ENCODE peak calls at places on chromosomes 16 and 17, in seven cellular contexts. One of them, this sample, is unnamed.
A peak's percentile ranks its signal among the peaks of the same experiment; 100 is the strongest.

GRCh38 chr16:10037771-10038170 is 144.5 kb downstream of the GRIN2A start:
- DNase-seq in IMR-90: no peak
- DNase-seq in neuronal stem cell: no peak
- DNase-seq in mesendoderm: peak; percentile 34
- DNase-seq in H9: no peak
- DNase-seq in mesenchymal stem cell: peak; percentile 41
- DNase-seq in trophoblast cell: no peak
- DNase-seq in this sample: no peak

GRCh38 chr16:23333034-23333579 is 31.0 kb downstream of the SCNN1B start:
- DNase-seq in mesenchymal stem cell: no peak
- DNase-seq in H9: no peak
- DNase-seq in neuronal stem cell: no peak
- DNase-seq in IMR-90: no peak
- DNase-seq in trophoblast cell: no peak
- DNase-seq in mesendoderm: no peak
- DNase-seq in this sample: no peak

GRCh38 chr17:62882878-62883277 is 74.8 kb upstream of the MARCHF10 start:
- DNase-seq in trophoblast cell: peak; percentile 17
- DNase-seq in H9: no peak
- DNase-seq in mesendoderm: no peak
- DNase-seq in neuronal stem cell: no peak
- DNase-seq in mesenchymal stem cell: peak; percentile 33
- DNase-seq in IMR-90: peak; percentile 54
- DNase-seq in this sample: no peak

GRCh38 chr16:50299508-50300105 is 33.3 kb downstream of the ADCY7 start:
- DNase-seq in mesenchymal stem cell: no peak
- DNase-seq in trophoblast cell: no peak
- DNase-seq in neuronal stem cell: no peak
- DNase-seq in IMR-90: no peak
- DNase-seq in H9: no peak
- DNase-seq in mesendoderm: no peak
- DNase-seq in this sample: no peak

GRCh38 chr17:77995146-77995852 is 36.8 kb downstream of the TNRC6C start:
- DNase-seq in mesenchymal stem cell: no peak
- DNase-seq in mesendoderm: peak; percentile 10
- DNase-seq in IMR-90: no peak
- DNase-seq in trophoblast cell: no peak
- DNase-seq in neuronal stem cell: no peak
- DNase-seq in H9: no peak
- DNase-seq in this sample: no peak

GRCh38 chr17:39979865-39980401 is 674 bp upstream of the PSMD3 start:
- DNase-seq in H9: peak; percentile 68
- DNase-seq in mesendoderm: peak; percentile 66
- DNase-seq in IMR-90: peak; percentile 19
- DNase-seq in mesenchymal stem cell: peak; percentile 74
- DNase-seq in neuronal stem cell: no peak
- DNase-seq in trophoblast cell: no peak
- DNase-seq in this sample: no peak

GRCh38 chr17:5237541-5238016 is 2.9 kb upstream of the SCIMP start:
- DNase-seq in trophoblast cell: peak; percentile 95
- DNase-seq in neuronal stem cell: peak; percentile 37
- DNase-seq in H9: peak; percentile 90
- DNase-seq in IMR-90: peak; percentile 50
- DNase-seq in mesendoderm: peak; percentile 88
- DNase-seq in mesenchymal stem cell: peak; percentile 46
- DNase-seq in this sample: peak; percentile 46

GRCh38 chr16:15642557-15643452 is at the start of gene MARF1:
- DNase-seq in neuronal stem cell: peak; percentile 96
- DNase-seq in IMR-90: peak; percentile 90
- DNase-seq in mesenchymal stem cell: peak; percentile 95
- DNase-seq in trophoblast cell: peak; percentile 98
- DNase-seq in H9: peak; percentile 98
- DNase-seq in mesendoderm: peak; percentile 98
- DNase-seq in this sample: peak; percentile 100

GRCh38 chr16:46850619-46851555 is 19.9 kb upstream of the C16orf87 start:
- DNase-seq in H9: no peak
- DNase-seq in mesenchymal stem cell: no peak
- DNase-seq in mesendoderm: no peak
- DNase-seq in IMR-90: no peak
- DNase-seq in neuronal stem cell: no peak
- DNase-seq in trophoblast cell: no peak
- DNase-seq in this sample: no peak

GRCh38 chr16:10949424-10949970 is 5.1 kb downstream of the CLEC16A start:
- DNase-seq in H9: peak; percentile 88
- DNase-seq in neuronal stem cell: no peak
- DNase-seq in mesendoderm: peak; percentile 97
- DNase-seq in IMR-90: no peak
- DNase-seq in trophoblast cell: no peak
- DNase-seq in mesenchymal stem cell: no peak
- DNase-seq in this sample: peak; percentile 46

GRCh38 chr16:69166221-69166833 is 20.6 kb upstream of the SNTB2 start:
- DNase-seq in trophoblast cell: no peak
- DNase-seq in H9: no peak
- DNase-seq in IMR-90: peak; percentile 82
- DNase-seq in mesendoderm: no peak
- DNase-seq in neuronal stem cell: no peak
- DNase-seq in mesenchymal stem cell: no peak
- DNase-seq in this sample: no peak

GRCh38 chr16:4691666-4692412 is 1.5 kb upstream of the NUDT16L1 start:
- DNase-seq in mesenchymal stem cell: no peak
- DNase-seq in trophoblast cell: no peak
- DNase-seq in mesendoderm: no peak
- DNase-seq in H9: no peak
- DNase-seq in IMR-90: no peak
- DNase-seq in neuronal stem cell: no peak
- DNase-seq in this sample: no peak

GRCh38 chr16:1790611-1791255 is 2.8 kb downstream of the IGFALS start:
- DNase-seq in trophoblast cell: no peak
- DNase-seq in mesenchymal stem cell: no peak
- DNase-seq in IMR-90: no peak
- DNase-seq in mesendoderm: no peak
- DNase-seq in neuronal stem cell: no peak
- DNase-seq in H9: no peak
- DNase-seq in this sample: no peak

GRCh38 chr16:61421111-61421510 is 615.1 kb downstream of the CDH8 start:
- DNase-seq in neuronal stem cell: no peak
- DNase-seq in trophoblast cell: no peak
- DNase-seq in H9: no peak
- DNase-seq in mesendoderm: no peak
- DNase-seq in IMR-90: no peak
- DNase-seq in mesenchymal stem cell: no peak
- DNase-seq in this sample: no peak

GRCh38 chr17:3722716-3723115 is 987 bp upstream of the HASPIN start:
- DNase-seq in H9: no peak
- DNase-seq in neuronal stem cell: no peak
- DNase-seq in trophoblast cell: no peak
- DNase-seq in mesenchymal stem cell: peak; percentile 17
- DNase-seq in IMR-90: peak; percentile 12
- DNase-seq in mesendoderm: no peak
- DNase-seq in this sample: no peak

GRCh38 chr17:16977932-16978331 is 6.0 kb upstream of the TNFRSF13B start:
- DNase-seq in H9: peak; percentile 23
- DNase-seq in mesenchymal stem cell: no peak
- DNase-seq in IMR-90: peak; percentile 38
- DNase-seq in neuronal stem cell: no peak
- DNase-seq in mesendoderm: peak; percentile 83
- DNase-seq in trophoblast cell: peak; percentile 70
- DNase-seq in this sample: no peak

GRCh38 chr16:87288753-87289362 is 28.3 kb downstream of the C16orf95 start:
- DNase-seq in trophoblast cell: no peak
- DNase-seq in mesenchymal stem cell: peak; percentile 79
- DNase-seq in H9: no peak
- DNase-seq in mesendoderm: no peak
- DNase-seq in neuronal stem cell: no peak
- DNase-seq in IMR-90: peak; percentile 92
- DNase-seq in this sample: no peak

GRCh38 chr16:31876955-31877828 is 3.6 kb downstream of the ZNF267 start:
- DNase-seq in H9: no peak
- DNase-seq in trophoblast cell: peak; percentile 52
- DNase-seq in mesendoderm: no peak
- DNase-seq in mesenchymal stem cell: peak; percentile 95
- DNase-seq in IMR-90: peak; percentile 96
- DNase-seq in neuronal stem cell: no peak
- DNase-seq in this sample: no peak

GRCh38 chr17:14297161-14297851 is 3.6 kb upstream of the HS3ST3B1 start:
- DNase-seq in IMR-90: no peak
- DNase-seq in trophoblast cell: peak; percentile 58
- DNase-seq in H9: peak; percentile 77
- DNase-seq in mesendoderm: peak; percentile 83
- DNase-seq in neuronal stem cell: peak; percentile 55
- DNase-seq in mesenchymal stem cell: peak; percentile 68
- DNase-seq in this sample: peak; percentile 87

GRCh38 chr17:1294157-1294717 is 14.8 kb downstream of the TRARG1 start:
- DNase-seq in mesendoderm: no peak
- DNase-seq in mesenchymal stem cell: no peak
- DNase-seq in H9: no peak
- DNase-seq in IMR-90: no peak
- DNase-seq in trophoblast cell: no peak
- DNase-seq in neuronal stem cell: no peak
- DNase-seq in this sample: no peak

GRCh38 chr17:71330099-71330375 is 790.8 kb upstream of the SOX9 start:
- DNase-seq in trophoblast cell: no peak
- DNase-seq in mesendoderm: no peak
- DNase-seq in IMR-90: no peak
- DNase-seq in H9: no peak
- DNase-seq in neuronal stem cell: no peak
- DNase-seq in mesenchymal stem cell: no peak
- DNase-seq in this sample: no peak

GRCh38 chr16:85800321-85800669 is 800 bp downstream of the COX4I1 start:
- DNase-seq in trophoblast cell: peak; percentile 21
- DNase-seq in H9: no peak
- DNase-seq in IMR-90: no peak
- DNase-seq in mesenchymal stem cell: no peak
- DNase-seq in mesendoderm: no peak
- DNase-seq in neuronal stem cell: no peak
- DNase-seq in this sample: no peak

DNA sequence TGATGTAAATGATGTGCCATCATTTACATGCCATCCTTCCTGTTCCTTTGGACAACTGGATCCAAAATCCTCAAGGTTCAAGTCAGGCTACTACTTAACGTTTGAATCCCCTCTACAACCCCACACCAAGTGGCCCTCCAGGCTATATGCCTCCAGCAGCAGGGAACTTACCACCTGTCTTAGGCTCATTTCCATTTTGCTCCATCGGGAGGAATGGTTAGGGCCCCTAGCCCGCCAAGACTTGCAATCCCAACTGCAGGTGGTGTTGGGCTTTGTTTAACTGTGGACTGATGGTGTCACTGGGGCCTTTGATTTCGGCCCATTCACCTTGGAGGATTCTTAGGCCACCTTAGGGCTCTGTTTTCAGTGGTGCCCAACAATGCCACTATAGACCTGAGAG is 9.7 kb downstream of the HNF1B start:
- DNase-seq in neuronal stem cell: no peak
- DNase-seq in trophoblast cell: no peak
- DNase-seq in mesenchymal stem cell: no peak
- DNase-seq in H9: peak; percentile 61
- DNase-seq in IMR-90: no peak
- DNase-seq in mesendoderm: no peak
- DNase-seq in this sample: no peak
- H3K4ac ChIP-seq in neuronal stem cell: no peak overlapping the region
- H3K4ac ChIP-seq in trophoblast cell: no peak overlapping the region
- H3K4ac ChIP-seq in mesenchymal stem cell: no peak overlapping the region
- H3K4ac ChIP-seq in H9: no peak overlapping the region
- H3K4ac ChIP-seq in IMR-90: no peak overlapping the region
- H3K4ac ChIP-seq in mesendoderm: no peak overlapping the region
- H3K4ac ChIP-seq in this sample: no peak overlapping the region

GRCh38 chr17:51045616-51046526 is 74.8 kb downstream of the SPAG9 start:
- DNase-seq in neuronal stem cell: peak; percentile 54
- DNase-seq in mesenchymal stem cell: no peak
- DNase-seq in mesendoderm: peak; percentile 43
- DNase-seq in trophoblast cell: no peak
- DNase-seq in IMR-90: no peak
- DNase-seq in H9: no peak
- DNase-seq in this sample: no peak

GRCh38 chr17:51050291-51051033 is 70.2 kb downstream of the SPAG9 start:
- DNase-seq in H9: no peak
- DNase-seq in IMR-90: no peak
- DNase-seq in mesendoderm: no peak
- DNase-seq in trophoblast cell: no peak
- DNase-seq in neuronal stem cell: no peak
- DNase-seq in mesenchymal stem cell: no peak
- DNase-seq in this sample: no peak

GRCh38 chr17:51046527-51047384 is 73.9 kb downstream of the SPAG9 start:
- DNase-seq in H9: peak; percentile 93
- DNase-seq in trophoblast cell: no peak
- DNase-seq in IMR-90: peak; percentile 87
- DNase-seq in neuronal stem cell: peak; percentile 97
- DNase-seq in mesenchymal stem cell: peak; percentile 90
- DNase-seq in mesendoderm: peak; percentile 97
- DNase-seq in this sample: peak; percentile 53

GRCh38 chr17:51044964-51045363 is 75.7 kb downstream of the SPAG9 start:
- DNase-seq in mesendoderm: no peak
- DNase-seq in IMR-90: no peak
- DNase-seq in mesenchymal stem cell: no peak
- DNase-seq in neuronal stem cell: no peak
- DNase-seq in H9: no peak
- DNase-seq in trophoblast cell: no peak
- DNase-seq in this sample: no peak
- H3K4ac ChIP-seq in mesendoderm: no peak overlapping the region
- H3K4ac ChIP-seq in IMR-90: no peak overlapping the region
- H3K4ac ChIP-seq in mesenchymal stem cell: no peak overlapping the region
- H3K4ac ChIP-seq in neuronal stem cell: no peak overlapping the region
- H3K4ac ChIP-seq in H9: no peak overlapping the region
- H3K4ac ChIP-seq in trophoblast cell: no peak overlapping the region
- H3K4ac ChIP-seq in this sample: no peak overlapping the region

GRCh38 chr17:18322522-18322921 is 7.4 kb downstream of the SMCR8 start:
- DNase-seq in H9: no peak
- DNase-seq in neuronal stem cell: no peak
- DNase-seq in mesenchymal stem cell: no peak
- DNase-seq in IMR-90: no peak
- DNase-seq in trophoblast cell: no peak
- DNase-seq in mesendoderm: no peak
- DNase-seq in this sample: no peak
- H3K4ac ChIP-seq in H9: no peak overlapping the region
- H3K4ac ChIP-seq in neuronal stem cell: no peak overlapping the region
- H3K4ac ChIP-seq in mesenchymal stem cell: no peak overlapping the region
- H3K4ac ChIP-seq in IMR-90: no peak overlapping the region
- H3K4ac ChIP-seq in trophoblast cell: no peak overlapping the region
- H3K4ac ChIP-seq in mesendoderm: no peak overlapping the region
- H3K4ac ChIP-seq in this sample: no peak overlapping the region

DNA sequence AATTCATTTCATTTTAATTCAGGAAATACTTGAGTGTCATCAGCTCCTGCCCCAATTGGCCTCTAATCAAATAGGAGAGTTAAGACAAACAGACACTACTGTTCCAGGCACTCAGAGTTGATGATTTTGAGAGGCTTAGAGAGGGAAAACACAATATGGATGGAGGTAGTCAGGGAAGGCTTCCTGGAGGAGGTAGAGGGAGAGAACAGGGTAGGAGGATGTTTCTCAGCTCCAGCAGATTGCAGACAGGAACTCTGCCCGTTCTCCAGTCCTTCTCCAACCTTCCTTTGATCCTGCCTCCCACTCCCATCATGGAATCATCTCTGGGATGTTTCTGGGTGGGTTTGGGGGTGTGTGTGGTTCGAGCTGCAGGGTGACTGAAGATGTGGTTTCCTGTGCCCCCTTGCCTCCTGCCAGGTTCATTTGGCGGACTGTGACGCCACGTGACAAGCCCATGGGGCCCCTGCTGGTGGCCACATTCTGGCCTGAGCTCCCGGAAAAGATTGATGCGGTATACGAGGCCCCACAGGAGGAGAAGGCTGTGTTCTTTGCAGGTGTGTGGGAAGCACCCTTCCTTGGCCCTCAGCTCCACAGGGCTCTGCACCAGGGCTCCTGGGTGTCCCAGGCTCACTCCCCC is 12.2 kb upstream of the LPCAT2 start:
- DNase-seq in H9: peak; percentile 20
- DNase-seq in mesendoderm: no peak
- DNase-seq in neuronal stem cell: no peak
- DNase-seq in trophoblast cell: no peak
- DNase-seq in mesenchymal stem cell: no peak
- DNase-seq in IMR-90: no peak
- DNase-seq in this sample: no peak
- H3K4ac ChIP-seq in H9: no peak overlapping the region
- H3K4ac ChIP-seq in mesendoderm: no peak overlapping the region
- H3K4ac ChIP-seq in neuronal stem cell: no peak overlapping the region
- H3K4ac ChIP-seq in trophoblast cell: no peak overlapping the region
- H3K4ac ChIP-seq in mesenchymal stem cell: no peak overlapping the region
- H3K4ac ChIP-seq in IMR-90: no peak overlapping the region
- H3K4ac ChIP-seq in this sample: no peak overlapping the region